ENCODE peak calls at places on chromosomes 7 and 10, in eight cellular contexts. H, Z, F, N, K, Q, O and Y are unnamed samples.

GRCh38 chr10:132632851-132633684 is 95.5 kb downstream of the INPP5A start:
- DNase-seq in Q (no peak), Z (no peak), H (no peak), K (peak; percentile 41), F (peak; percentile 72), O (no peak), N (peak; percentile 6), Y (peak; percentile 20)

GRCh38 chr7:148854975-148855374 is 29.1 kb downstream of the EZH2 start:
- DNase-seq in K (no peak), O (no peak), Z (no peak), F (no peak), H (no peak), Q (no peak), N (no peak), Y (no peak)

GRCh38 chr10:48523212-48523819 is 81.6 kb downstream of the ARHGAP22 start:
- DNase-seq in N (peak; percentile 72), Q (peak; percentile 89), K (peak; percentile 73), Z (no peak), O (peak; percentile 76), H (no peak), F (peak; percentile 98), Y (peak; percentile 95)

GRCh38 chr7:76000566-76000965 is 6.2 kb upstream of the TMEM120A start:
- DNase-seq in F (no peak), O (no peak), Z (no peak), H (no peak), K (no peak), N (no peak), Q (no peak), Y (no peak)

GRCh38 chr10:43045246-43045621 is 31.6 kb upstream of the RET start:
- DNase-seq in N (no peak), O (no peak), K (no peak), Z (no peak), H (no peak), F (no peak), Q (no peak), Y (no peak)

GRCh38 chr10:31606841-31607240 is 287.8 kb downstream of the ZEB1 start:
- DNase-seq in H (no peak), Z (no peak), K (no peak), Q (no peak), O (no peak), N (no peak), F (no peak), Y (no peak)

GRCh38 chr7:82624337-82624736 is 180.8 kb upstream of the CACNA2D1 start:
- DNase-seq in O (peak; percentile 86), Z (no peak), H (no peak), K (no peak), F (peak; percentile 79), N (no peak), Q (peak; percentile 88), Y (peak; percentile 74)

GRCh38 chr10:131979821-131980270 is 1.9 kb downstream of the BNIP3 start:
- DNase-seq in Z (no peak), Q (no peak), K (peak; percentile 39), N (peak; percentile 63), F (peak; percentile 21), H (no peak), O (no peak), Y (peak; percentile 40)

GRCh38 chr7:31882187-31882586 is 188.0 kb downstream of the PDE1C start:
- DNase-seq in O (no peak), K (no peak), H (no peak), N (no peak), F (no peak), Q (no peak), Z (no peak), Y (peak; percentile 4)

GRCh38 chr7:124603066-124603465 is 162.5 kb downstream of the GPR37 start:
- DNase-seq in K (no peak), Z (no peak), Q (peak; percentile 37), F (no peak), N (no peak), H (no peak), O (no peak), Y (no peak)

GRCh38 chr10:93652857-93653256 is 40.5 kb downstream of the PDE6C start:
- DNase-seq in K (no peak), H (no peak), N (no peak), F (peak; percentile 25), Q (peak; percentile 23), O (no peak), Z (no peak), Y (peak; percentile 21)

GRCh38 chr10:100006241-100006886 is 3.4 kb downstream of the DNMBP start:
- DNase-seq in N (no peak), K (peak; percentile 28), F (peak; percentile 95), H (no peak), Z (no peak), Q (peak; percentile 94), O (peak; percentile 88), Y (peak; percentile 93)

GRCh38 chr7:81715984-81716588 is 53.8 kb downstream of the HGF start:
- DNase-seq in N (no peak), K (no peak), Z (peak; percentile 75), H (no peak), F (peak; percentile 56), Q (no peak), O (no peak), Y (peak; percentile 72)

GRCh38 chr7:150731916-150732315 is 5.3 kb upstream of the GIMAP5 start:
- DNase-seq in O (no peak), F (no peak), K (no peak), Q (no peak), Z (no peak), H (no peak), N (no peak), Y (no peak)

GRCh38 chr7:69903410-69903809 is 305.1 kb downstream of the AUTS2 start:
- DNase-seq in K (no peak), Q (no peak), Z (no peak), N (no peak), H (no peak), O (no peak), F (peak; percentile 8), Y (no peak)

GRCh38 chr10:110527731-110528171 is 30.0 kb downstream of the DUSP5 start:
- DNase-seq in K (no peak), N (no peak), Q (no peak), H (no peak), Z (no peak), O (no peak), F (peak; percentile 49), Y (peak; percentile 90)

GRCh38 chr10:3452234-3452633 is 279.7 kb upstream of the PITRM1 start:
- DNase-seq in H (no peak), O (peak; percentile 82), Z (no peak), Q (peak; percentile 94), N (no peak), K (no peak), F (peak; percentile 98), Y (peak; percentile 91)

GRCh38 chr7:16028103-16028502 is 341.6 kb upstream of the MEOX2 start:
- DNase-seq in K (no peak), O (peak; percentile 81), H (no peak), N (no peak), F (peak; percentile 98), Z (no peak), Q (peak; percentile 90), Y (peak; percentile 92)

GRCh38 chr7:155758348-155758747 is 53.9 kb downstream of the SHH start:
- DNase-seq in F (no peak), K (no peak), N (no peak), H (no peak), O (no peak), Z (no peak), Q (no peak), Y (no peak)

GRCh38 chr7:27165089-27165654 is at the start of gene HOXA9:
- DNase-seq in K (peak; percentile 83), N (peak; percentile 78), Z (no peak), H (no peak), Q (peak; percentile 98), F (no peak), O (no peak), Y (no peak)

GRCh38 chr10:43461950-43462349 is 25.0 kb downstream of the ZNF487 start:
- DNase-seq in F (peak; percentile 94), K (no peak), O (peak; percentile 63), N (no peak), Q (peak; percentile 58), H (peak; percentile 49), Z (peak; percentile 84), Y (peak; percentile 93)

GRCh38 chr10:37860494-37861190 is 3.2 kb upstream of the ZNF248 start:
- DNase-seq in H (no peak), Q (peak; percentile 62), N (no peak), K (no peak), F (peak; percentile 49), O (peak; percentile 76), Z (peak; percentile 53), Y (peak; percentile 56)

GRCh38 chr7:7122701-7123281 is 59.6 kb upstream of the C1GALT1 start:
- DNase-seq in O (peak; percentile 92), Q (peak; percentile 54), N (no peak), Z (no peak), H (no peak), K (no peak), F (peak; percentile 100), Y (peak; percentile 86)

GRCh38 chr7:120005720-120006119 is 267.3 kb upstream of the KCND2 start:
- DNase-seq in K (no peak), Z (no peak), H (no peak), Q (no peak), N (no peak), O (no peak), F (no peak), Y (no peak)

GRCh38 chr10:132370426-132371340 is 26.3 kb upstream of the PWWP2B start:
- DNase-seq in Z (no peak), F (no peak), O (no peak), H (no peak), N (no peak), K (no peak), Q (no peak), Y (no peak)

GRCh38 chr7:39949980-39950472 is at the start of gene CDK13:
- DNase-seq in O (no peak), N (peak; percentile 77), Q (peak; percentile 74), K (peak; percentile 70), Z (peak; percentile 82), H (peak; percentile 89), F (peak; percentile 68), Y (peak; percentile 75)
- TF ChIP-seq CTCF in O (no peak), N (no peak), Q (no peak), K (no peak), Z (no peak), H (no peak), F (no peak), Y (no peak)

GRCh38 chr7:90276033-90276728 is 31.2 kb downstream of the CFAP69 start:
- DNase-seq in Z (no peak), N (no peak), K (no peak), F (no peak), Q (no peak), H (no peak), O (no peak), Y (no peak)
- H3K4me3 ChIP-seq in Z (no peak overlapping the region), N (no peak overlapping the region), K (no peak overlapping the region), F (no peak overlapping the region), Q (no peak overlapping the region), H (no peak overlapping the region), O (no peak overlapping the region), Y (no peak overlapping the region)

DNA sequence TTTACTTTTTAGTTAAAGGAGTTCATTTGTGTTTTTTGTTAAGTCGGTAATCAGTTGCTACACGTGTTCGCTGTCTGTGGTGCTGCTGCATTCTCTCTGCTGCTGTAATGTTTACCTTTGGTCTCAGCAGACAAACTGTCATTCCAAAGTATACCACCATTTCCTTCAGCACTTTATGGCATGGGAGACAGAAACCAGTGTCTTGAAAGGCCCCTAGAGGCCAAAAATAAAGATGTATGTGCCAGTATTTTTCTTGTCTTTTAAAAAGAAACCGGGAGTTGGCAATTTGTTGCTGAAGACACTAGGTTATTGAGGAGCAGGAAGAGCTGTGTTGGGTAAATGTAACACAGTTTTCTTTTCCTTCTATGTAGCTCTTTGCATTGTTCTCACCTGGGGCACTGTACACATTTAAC is 24.1 kb downstream of the ZNF92 start:
- DNase-seq in F (no peak), O (no peak), K (no peak), N (no peak), Z (no peak), Q (no peak), H (no peak), Y (peak; percentile 27)
- TF ChIP-seq CTCF in F (no peak), O (no peak), K (no peak), N (no peak), Z (no peak), Q (no peak), H (no peak), Y (no peak)

GRCh38 chr10:69312537-69312936 is 34.2 kb downstream of the HK1 start:
- DNase-seq in K (no peak), N (no peak), H (no peak), O (no peak), Q (no peak), F (no peak), Z (no peak), Y (no peak)
- H3K4me3 ChIP-seq in K (no peak overlapping the region), N (no peak overlapping the region), H (no peak overlapping the region), O (no peak overlapping the region), Q (no peak overlapping the region), F (no peak overlapping the region), Z (no peak overlapping the region), Y (no peak overlapping the region)